ENCODE peak calls at places on chromosomes 6 and 20, in nine cellular contexts. N is astrocyte, T is lung, K is GM13977, O is WTC11, S is lower lobe of right lung, G is right lobe of liver, M is dorsolateral prefrontal cortex, C is astrocyte of the spinal cord. F is an unnamed sample.

GRCh38 chr6:84967389-84967788 is 203.0 kb upstream of the TBX18 start:
- DNase-seq in T (no peak), S (no peak), K (no peak), N (no peak), C (peak; percentile 48), G (no peak), M (no peak), O (peak; percentile 42), F (no peak)

GRCh38 chr20:330233-331149 is 5.1 kb downstream of the SOX12 start:
- DNase-seq in N (peak; percentile 46), S (no peak), C (peak; percentile 61), M (peak; percentile 59), O (peak; percentile 68), K (peak; percentile 83), T (peak; percentile 55), G (no peak), F (peak; percentile 34)

GRCh38 chr6:122722746-122723145 is 56.8 kb upstream of the FABP7 start:
- DNase-seq in T (no peak), K (no peak), G (no peak), M (no peak), C (peak; percentile 42), S (no peak), N (peak; percentile 91), O (no peak), F (no peak)

GRCh38 chr20:43831496-43832065 is 83.1 kb upstream of the TOX2 start:
- DNase-seq in M (no peak), O (no peak), N (no peak), C (no peak), T (no peak), G (no peak), S (no peak), K (no peak), F (no peak)

GRCh38 chr6:79431469-79431868 is 105.8 kb downstream of the LCA5 start:
- DNase-seq in T (no peak), K (no peak), G (no peak), M (no peak), N (no peak), C (no peak), S (no peak), O (peak; percentile 34), F (no peak)

GRCh38 chr6:125041740-125042459 is 79.7 kb downstream of the RNF217 start:
- DNase-seq in C (peak; percentile 13), K (no peak), G (no peak), T (no peak), S (no peak), O (no peak), N (peak; percentile 53), M (no peak), F (no peak)

GRCh38 chr6:159745081-159745480 is 16.8 kb upstream of the ACAT2 start:
- DNase-seq in G (no peak), S (no peak), N (no peak), C (no peak), K (no peak), T (no peak), O (no peak), M (no peak), F (no peak)

GRCh38 chr6:84357631-84358030 is 130.2 kb upstream of the CEP162 start:
- DNase-seq in C (no peak), S (no peak), M (no peak), T (no peak), N (no peak), O (no peak), G (no peak), K (no peak), F (no peak)

GRCh38 chr6:130760006-130760405 is 67.2 kb upstream of the SMLR1 start:
- DNase-seq in S (no peak), T (no peak), O (peak; percentile 60), G (no peak), N (peak; percentile 22), M (no peak), C (peak; percentile 64), K (no peak), F (no peak)

GRCh38 chr6:16486661-16487060 is 248.3 kb downstream of the GMPR start:
- DNase-seq in T (no peak), C (no peak), N (no peak), G (no peak), M (peak; percentile 49), K (no peak), O (no peak), S (no peak), F (no peak)

GRCh38 chr6:21999012-21999528 is 297.8 kb downstream of the PRL start:
- DNase-seq in O (no peak), G (no peak), C (peak; percentile 79), T (no peak), K (no peak), M (no peak), S (no peak), N (peak; percentile 86), F (no peak)

GRCh38 chr6:88262372-88262771 is 96.2 kb upstream of the CNR1 start:
- DNase-seq in M (no peak), S (no peak), N (no peak), K (no peak), C (no peak), G (no peak), O (no peak), T (no peak), F (no peak)

GRCh38 chr6:155177369-155177961 is 86.3 kb upstream of the CLDN20 start:
- DNase-seq in T (no peak), K (no peak), S (no peak), N (peak; percentile 36), G (no peak), C (peak; percentile 84), O (no peak), M (no peak), F (no peak)

GRCh38 chr20:48599106-48599747 is 228.6 kb downstream of the PREX1 start:
- DNase-seq in T (no peak), K (no peak), C (no peak), G (no peak), M (peak; percentile 20), S (peak; percentile 17), O (peak; percentile 4), N (no peak), F (no peak)

GRCh38 chr6:75499640-75500039 is 6.0 kb upstream of the FILIP1 start:
- DNase-seq in C (no peak), O (no peak), K (no peak), S (no peak), M (no peak), G (no peak), T (no peak), N (no peak), F (no peak)

GRCh38 chr6:144647971-144648651 is 363.0 kb downstream of the UTRN start:
- DNase-seq in S (no peak), M (no peak), N (no peak), K (no peak), T (no peak), O (no peak), C (no peak), G (no peak), F (no peak)

DNA sequence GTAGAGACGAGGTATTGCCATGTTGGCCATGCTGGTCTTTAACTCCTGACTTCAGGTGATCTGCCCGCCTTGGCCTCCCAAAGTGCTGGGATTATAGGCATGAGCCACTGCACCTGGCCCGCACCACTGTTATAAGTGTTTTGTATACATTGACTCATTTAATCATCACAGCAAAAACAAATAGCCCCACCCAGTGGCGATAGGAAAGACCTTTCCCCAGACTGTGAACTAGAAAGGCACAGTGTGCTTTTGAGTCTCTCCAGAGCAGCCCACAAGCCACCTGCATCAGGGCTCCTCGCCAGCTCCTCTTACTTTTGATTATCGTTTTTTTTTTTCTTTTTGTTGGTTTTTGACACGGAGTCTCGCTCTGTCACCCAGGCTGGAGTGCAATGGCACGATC is 27.9 kb upstream of the ZFP64 start:
- DNase-seq in S (no peak), G (no peak), C (no peak), M (no peak), N (no peak), K (no peak), O (peak; percentile 26), T (no peak), F (no peak)
- TF ChIP-seq CTCF in S (no peak), G (no peak), C (no peak), M (no peak), N (no peak), K (peak; percentile 24), O (no peak), T (no peak), F (no peak)

DNA sequence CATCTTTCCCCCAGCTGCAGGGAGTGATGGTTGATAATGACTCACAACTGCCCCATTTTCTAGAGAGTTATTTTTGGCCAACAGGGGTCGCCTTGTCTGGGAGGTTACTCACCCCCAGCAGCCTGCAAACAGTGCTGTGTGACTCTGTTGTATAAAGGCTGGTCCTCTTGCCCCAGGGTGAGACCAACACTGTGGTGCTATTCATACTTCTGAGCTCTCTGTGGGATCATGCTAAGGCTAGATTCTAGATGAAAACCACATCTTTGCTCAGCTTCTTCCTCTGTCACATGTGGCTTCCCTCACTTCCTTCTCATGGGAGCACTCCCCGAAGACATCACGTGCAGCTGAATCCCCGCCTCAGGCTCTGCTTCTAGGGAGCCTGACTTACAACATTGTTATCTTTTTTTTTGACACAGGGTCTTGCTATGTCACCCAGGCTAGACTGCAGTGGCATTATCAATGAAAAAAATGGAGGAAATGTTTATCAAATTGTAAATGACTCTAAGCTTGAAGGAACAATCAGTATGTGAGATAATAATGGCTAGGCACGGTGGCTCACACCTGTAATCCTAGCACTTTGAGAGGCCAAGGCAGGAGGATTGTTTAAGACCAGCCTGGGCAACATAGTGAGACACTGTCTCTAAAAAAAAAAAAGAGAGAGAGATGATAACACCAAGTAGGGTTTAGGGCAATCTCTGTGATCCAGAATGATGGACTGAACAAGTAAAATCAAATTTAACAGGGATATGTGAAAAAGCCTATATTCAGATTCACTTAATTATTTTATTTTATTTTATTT is 55.7 kb upstream of the SLC23A2 start:
- DNase-seq in C (peak; percentile 9), O (peak; percentile 41), N (no peak), T (peak; percentile 34), M (no peak), K (peak; percentile 72), S (peak; percentile 73), G (peak; percentile 44), F (peak; percentile 20)
- TF ChIP-seq CTCF in C (peak; percentile 37), O (no peak), N (peak; percentile 25), T (peak; percentile 7), M (no peak), K (peak; percentile 52), S (peak; percentile 44), G (peak; percentile 21), F (no peak)

DNA sequence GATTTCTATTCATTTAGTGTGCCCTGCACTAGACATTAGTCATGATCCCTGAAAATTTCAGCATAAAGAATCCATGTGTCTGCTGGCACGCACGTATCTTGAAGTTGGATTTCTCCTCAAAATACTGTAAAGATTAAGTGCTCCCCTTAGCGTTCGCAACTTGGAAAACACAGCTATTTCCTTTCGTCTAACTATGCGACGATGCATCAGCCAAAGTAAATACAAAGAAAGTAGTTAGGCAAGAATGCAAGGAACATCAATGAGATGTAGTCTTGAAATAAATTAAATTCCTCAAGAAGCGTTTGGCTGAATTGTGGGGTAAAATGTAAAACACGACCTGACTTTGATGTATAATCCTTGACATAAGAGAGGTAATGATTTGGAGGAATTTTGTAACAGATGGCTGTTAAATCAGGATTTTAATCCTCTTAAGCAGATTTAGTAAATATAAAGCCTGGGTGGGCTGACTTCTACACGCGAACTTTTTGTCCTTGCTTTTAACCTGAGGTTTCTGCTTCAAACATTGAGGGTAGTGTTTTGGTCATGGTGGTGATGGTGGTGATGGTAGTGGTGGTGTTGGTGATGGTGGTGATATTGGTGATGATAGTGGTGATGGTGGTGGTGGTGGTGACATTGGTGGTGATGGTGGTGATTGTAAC is 88.2 kb downstream of the FOXF2 start:
- DNase-seq in M (no peak), T (no peak), K (no peak), G (no peak), C (peak; percentile 68), O (no peak), S (no peak), N (peak; percentile 85), F (no peak)
- TF ChIP-seq CTCF in M (no peak), T (no peak), K (no peak), G (no peak), C (no peak), O (no peak), S (no peak), N (peak; percentile 3), F (no peak)

GRCh38 chr6:99119109-99120031 is 171.6 kb upstream of the FBXL4 start:
- DNase-seq in K (peak; percentile 48), C (peak; percentile 58), S (no peak), T (no peak), G (no peak), N (peak; percentile 17), M (no peak), O (no peak), F (no peak)
- TF ChIP-seq CTCF in K (peak; percentile 69), C (peak; percentile 59), S (peak; percentile 66), T (peak; percentile 39), G (peak; percentile 65), N (peak; percentile 65), M (peak; percentile 82), O (peak; percentile 82), F (no peak)

F was measured in activated B cell treated with CpG ODN at 0.5 μM for 24 hours.